ENCODE peak calls at places on chromosomes 2 and 18, in five cellular contexts. Z is cardiac fibroblast; M is activated CD8-positive, alpha-beta memory T cell treated with anti-CD3 and anti-CD28 coated beads for 1 hour; D is EL; G is HEK293T. F is an unnamed sample.

GRCh38 chr2:201244829-201245228 is 15.5 kb upstream of the CASP8 start:
- DNase-seq in Z (no peak), M (no peak), D (no peak), G (no peak), F (no peak)

GRCh38 chr2:20514596-20515269 is 67.9 kb downstream of the RHOB start:
- DNase-seq in Z (peak), M (no peak), D (peak), G (no peak), F (no peak)

GRCh38 chr18:59672125-59672769 is 25.0 kb downstream of the CCBE1 start:
- DNase-seq in Z (no peak), M (no peak), D (peak), G (no peak), F (peak)

GRCh38 chr2:218754781-218755180 is 27.2 kb upstream of the CYP27A1 start:
- DNase-seq in Z (no peak), M (no peak), D (no peak), G (no peak), F (no peak)

GRCh38 chr18:48845174-48845573 is 105.6 kb downstream of the SMAD7 start:
- DNase-seq in Z (no peak), M (no peak), D (no peak), G (no peak), F (no peak)

GRCh38 chr18:56374005-56374655 is 264.3 kb downstream of the TXNL1 start:
- DNase-seq in Z (peak), M (no peak), D (peak), G (no peak), F (no peak)

GRCh38 chr2:110842048-110842447 is 109.7 kb downstream of the ACOXL start:
- DNase-seq in Z (no peak), M (no peak), D (no peak), G (no peak), F (no peak)

GRCh38 chr2:75100691-75101236 is 98.6 kb downstream of the TACR1 start:
- DNase-seq in Z (peak), M (no peak), D (no peak), G (no peak), F (no peak)

GRCh38 chr2:235263205-235264120 is 230.4 kb upstream of the AGAP1 start:
- DNase-seq in Z (peak), M (no peak), D (peak), G (peak), F (no peak)

GRCh38 chr2:237230355-237230754 is 144.7 kb downstream of the COPS8 start:
- DNase-seq in Z (no peak), M (no peak), D (no peak), G (no peak), F (no peak)

GRCh38 chr2:233267516-233268245 is 16.2 kb downstream of the ATG16L1 start:
- DNase-seq in Z (no peak), M (peak), D (no peak), G (no peak), F (no peak)

GRCh38 chr18:50451100-50451842 is 76.4 kb downstream of the SKA1 start:
- DNase-seq in Z (no peak), M (no peak), D (no peak), G (no peak), F (no peak)

GRCh38 chr2:69693472-69694450 is 48.2 kb upstream of the ANXA4 start:
- DNase-seq in Z (no peak), M (no peak), D (no peak), G (no peak), F (no peak)

GRCh38 chr2:200975672-200976071 is 12.2 kb upstream of the ORC2 start:
- DNase-seq in Z (no peak), M (no peak), D (no peak), G (no peak), F (no peak)

GRCh38 chr2:128424806-128425205 is 106.1 kb upstream of the HS6ST1 start:
- DNase-seq in Z (no peak), M (no peak), D (no peak), G (no peak), F (no peak)

GRCh38 chr2:8658064-8658862 is 23.6 kb upstream of the ID2 start:
- DNase-seq in Z (no peak), M (no peak), D (no peak), G (no peak), F (no peak)

GRCh38 chr2:197116306-197116879 is 189.9 kb upstream of the PGAP1 start:
- DNase-seq in Z (no peak), M (no peak), D (no peak), G (no peak), F (no peak)

GRCh38 chr2:169131587-169132512 is 62.5 kb downstream of the DHRS9 start:
- DNase-seq in Z (peak), M (no peak), D (peak), G (peak), F (peak)

GRCh38 chr2:230793573-230794359 is 71.0 kb upstream of the ITM2C start:
- DNase-seq in Z (peak), M (peak), D (peak), G (no peak), F (no peak)

GRCh38 chr2:233919938-233920337 is 2.8 kb downstream of the TRPM8 start:
- DNase-seq in Z (peak), M (no peak), D (peak), G (no peak), F (no peak)

GRCh38 chr2:239577913-239578312 is 177.1 kb upstream of the HDAC4 start:
- DNase-seq in Z (no peak), M (no peak), D (no peak), G (no peak), F (no peak)

GRCh38 chr2:48287971-48288370 is 242.0 kb upstream of the STON1 start:
- DNase-seq in Z (no peak), M (no peak), D (no peak), G (no peak), F (no peak)

GRCh38 chr18:67417864-67418523 is 98.5 kb downstream of the DSEL start:
- DNase-seq in Z (peak), M (no peak), D (peak), G (peak), F (no peak)

GRCh38 chr2:226439337-226439736 is 360.3 kb downstream of the IRS1 start:
- DNase-seq in Z (peak), M (no peak), D (no peak), G (no peak), F (no peak)

GRCh38 chr18:63319383-63320040 is at the start of gene BCL2:
- DNase-seq in Z (peak), M (no peak), D (peak), G (peak), F (peak)

GRCh38 chr18:76354348-76354747 is 140.7 kb downstream of the ZNF516 start:
- DNase-seq in Z (peak), M (no peak), D (peak), G (no peak), F (no peak)

GRCh38 chr2:54384301-54385035 is 71.7 kb upstream of the SPTBN1 start:
- DNase-seq in Z (no peak), M (no peak), D (no peak), G (no peak), F (no peak)

GRCh38 chr2:230953843-230954242 is 28.8 kb upstream of the GPR55 start:
- DNase-seq in Z (no peak), M (no peak), D (no peak), G (no peak), F (no peak)

GRCh38 chr2:109238580-109238979 is 109.6 kb downstream of the SH3RF3 start:
- DNase-seq in Z (peak), M (no peak), D (peak), G (no peak), F (no peak)

GRCh38 chr2:103898561-103898960 is 955.4 kb upstream of the POU3F3 start:
- DNase-seq in Z (no peak), M (no peak), D (no peak), G (no peak), F (no peak)

GRCh38 chr2:41928593-41928992 is 119.2 kb upstream of the PKDCC start:
- DNase-seq in Z (peak), M (no peak), D (peak), G (no peak), F (no peak)

GRCh38 chr2:173161040-173161439 is 85.4 kb downstream of the MAP3K20 start:
- DNase-seq in Z (peak), M (no peak), D (no peak), G (no peak), F (no peak)

GRCh38 chr2:215794829-215795546 is 218.4 kb downstream of the MREG start:
- DNase-seq in Z (peak), M (no peak), D (no peak), G (no peak), F (no peak)

GRCh38 chr2:75577280-75577679 is 16.5 kb upstream of the EVA1A start:
- DNase-seq in Z (no peak), M (no peak), D (no peak), G (no peak), F (no peak)

GRCh38 chr2:238947920-238948710 is 100.2 kb downstream of the TWIST2 start:
- DNase-seq in Z (peak), M (no peak), D (peak), G (no peak), F (no peak)

GRCh38 chr2:99184811-99185210 is 3.8 kb downstream of the MRPL30 start:
- DNase-seq in Z (no peak), M (no peak), D (no peak), G (no peak), F (no peak)

GRCh38 chr2:108573070-108573469 is 38.8 kb downstream of the LIMS1 start:
- DNase-seq in Z (peak), M (no peak), D (peak), G (no peak), F (no peak)